ENCODE peak calls at places on chromosome 12, in nine cellular contexts. One of them, this sample, is unnamed. For H3K4me1, the result is how much of the 10 kb centered on the place peaks cover.

GRCh38 chr12:45731376-45731775 is 1.9 kb downstream of the ARID2 start:
- DNase-seq in ovary: no peak
- DNase-seq in GM23338: peak
- DNase-seq in psoas muscle: no peak
- DNase-seq in CD4-positive, alpha-beta memory T cell: no peak
- DNase-seq in A549: no peak
- DNase-seq in cardiac muscle cell: no peak
- DNase-seq in CD8-positive, alpha-beta memory T cell: no peak
- DNase-seq in left ventricle myocardium inferior: no peak
- DNase-seq in this sample: no peak

GRCh38 chr12:22048351-22049041 is 2.5 kb downstream of the CMAS start:
- DNase-seq in psoas muscle: no peak
- DNase-seq in GM23338: peak
- DNase-seq in CD8-positive, alpha-beta memory T cell: no peak
- DNase-seq in cardiac muscle cell: no peak
- DNase-seq in CD4-positive, alpha-beta memory T cell: no peak
- DNase-seq in left ventricle myocardium inferior: no peak
- DNase-seq in A549: no peak
- DNase-seq in ovary: no peak
- DNase-seq in this sample: no peak

GRCh38 chr12:29921307-29921706 is 137.6 kb upstream of the TMTC1 start:
- DNase-seq in psoas muscle: no peak
- DNase-seq in left ventricle myocardium inferior: no peak
- DNase-seq in ovary: no peak
- DNase-seq in cardiac muscle cell: peak
- DNase-seq in A549: no peak
- DNase-seq in CD8-positive, alpha-beta memory T cell: no peak
- DNase-seq in GM23338: no peak
- DNase-seq in CD4-positive, alpha-beta memory T cell: no peak
- DNase-seq in this sample: no peak

GRCh38 chr12:51819851-51820720 is 28.4 kb downstream of the FIGNL2 start:
- DNase-seq in cardiac muscle cell: no peak
- DNase-seq in left ventricle myocardium inferior: peak
- DNase-seq in ovary: no peak
- DNase-seq in A549: peak
- DNase-seq in CD8-positive, alpha-beta memory T cell: no peak
- DNase-seq in psoas muscle: peak
- DNase-seq in GM23338: peak
- DNase-seq in CD4-positive, alpha-beta memory T cell: no peak
- DNase-seq in this sample: no peak

GRCh38 chr12:88993655-88994054 is 358.6 kb downstream of the DUSP6 start:
- DNase-seq in ovary: no peak
- DNase-seq in psoas muscle: no peak
- DNase-seq in GM23338: peak
- DNase-seq in A549: peak
- DNase-seq in cardiac muscle cell: peak
- DNase-seq in CD4-positive, alpha-beta memory T cell: no peak
- DNase-seq in CD8-positive, alpha-beta memory T cell: no peak
- DNase-seq in left ventricle myocardium inferior: no peak
- DNase-seq in this sample: no peak

GRCh38 chr12:57087689-57088441 is 1.0 kb upstream of the NAB2 start:
- DNase-seq in psoas muscle: peak
- DNase-seq in CD4-positive, alpha-beta memory T cell: peak
- DNase-seq in GM23338: peak
- DNase-seq in ovary: peak
- DNase-seq in A549: peak
- DNase-seq in cardiac muscle cell: peak
- DNase-seq in left ventricle myocardium inferior: peak
- DNase-seq in CD8-positive, alpha-beta memory T cell: peak
- DNase-seq in this sample: peak

GRCh38 chr12:19435831-19436497 is 3.3 kb upstream of the AEBP2 start:
- DNase-seq in left ventricle myocardium inferior: no peak
- DNase-seq in A549: no peak
- DNase-seq in GM23338: no peak
- DNase-seq in CD8-positive, alpha-beta memory T cell: no peak
- DNase-seq in cardiac muscle cell: no peak
- DNase-seq in ovary: no peak
- DNase-seq in CD4-positive, alpha-beta memory T cell: no peak
- DNase-seq in psoas muscle: no peak
- DNase-seq in this sample: peak

GRCh38 chr12:87756111-87756510 is 273.1 kb downstream of the C12orf50 start:
- DNase-seq in ovary: no peak
- DNase-seq in CD4-positive, alpha-beta memory T cell: no peak
- DNase-seq in CD8-positive, alpha-beta memory T cell: no peak
- DNase-seq in A549: peak
- DNase-seq in left ventricle myocardium inferior: no peak
- DNase-seq in GM23338: no peak
- DNase-seq in cardiac muscle cell: peak
- DNase-seq in psoas muscle: no peak
- DNase-seq in this sample: no peak

GRCh38 chr12:130577348-130577747 is 138.8 kb downstream of the RIMBP2 start:
- DNase-seq in left ventricle myocardium inferior: no peak
- DNase-seq in CD4-positive, alpha-beta memory T cell: no peak
- DNase-seq in psoas muscle: no peak
- DNase-seq in CD8-positive, alpha-beta memory T cell: no peak
- DNase-seq in cardiac muscle cell: no peak
- DNase-seq in A549: no peak
- DNase-seq in ovary: no peak
- DNase-seq in GM23338: no peak
- DNase-seq in this sample: no peak

GRCh38 chr12:21129906-21130305 is 1.1 kb upstream of the SLCO1B1 start:
- DNase-seq in left ventricle myocardium inferior: no peak
- DNase-seq in GM23338: no peak
- DNase-seq in ovary: no peak
- DNase-seq in CD8-positive, alpha-beta memory T cell: no peak
- DNase-seq in CD4-positive, alpha-beta memory T cell: no peak
- DNase-seq in psoas muscle: no peak
- DNase-seq in cardiac muscle cell: no peak
- DNase-seq in A549: no peak
- DNase-seq in this sample: no peak

GRCh38 chr12:108299980-108300696 is 39.0 kb downstream of the CMKLR1 start:
- DNase-seq in ovary: no peak
- DNase-seq in GM23338: no peak
- DNase-seq in CD4-positive, alpha-beta memory T cell: no peak
- DNase-seq in A549: no peak
- DNase-seq in CD8-positive, alpha-beta memory T cell: no peak
- DNase-seq in psoas muscle: no peak
- DNase-seq in cardiac muscle cell: no peak
- DNase-seq in left ventricle myocardium inferior: no peak
- DNase-seq in this sample: no peak

DNA sequence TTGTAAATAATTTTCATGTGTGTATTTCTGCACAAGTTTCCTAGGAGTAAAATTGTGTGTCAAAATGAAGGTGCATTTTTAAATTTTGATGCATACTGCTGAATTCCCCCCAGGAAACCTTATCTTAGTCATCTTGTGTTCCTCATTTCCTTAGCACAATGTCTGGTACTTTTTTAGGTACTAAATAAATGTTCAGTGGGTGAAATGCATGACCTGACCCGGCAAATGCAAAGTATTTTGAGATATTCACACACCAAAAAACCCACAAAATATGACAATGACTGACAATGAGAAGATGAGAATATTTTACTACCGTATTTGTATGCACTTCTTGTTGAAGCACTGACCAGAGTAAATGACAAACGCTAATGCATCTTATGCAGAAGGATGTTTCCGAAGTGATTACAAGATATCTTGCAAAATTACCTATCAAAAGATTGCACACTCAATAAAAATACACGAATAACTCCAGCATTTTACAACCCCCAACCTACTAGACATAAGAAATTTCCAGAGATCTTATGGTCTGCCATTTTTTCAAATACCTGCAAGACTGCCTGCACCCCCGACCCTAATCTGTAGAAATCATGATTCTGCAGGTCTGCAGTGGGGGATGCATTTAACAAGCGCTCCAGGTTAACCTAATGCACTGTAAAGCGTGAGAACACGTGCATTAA is 895 bp upstream of the PRKAB1 start:
- DNase-seq in cardiac muscle cell: no peak
- DNase-seq in GM23338: no peak
- DNase-seq in CD4-positive, alpha-beta memory T cell: no peak
- DNase-seq in psoas muscle: no peak
- DNase-seq in ovary: no peak
- DNase-seq in CD8-positive, alpha-beta memory T cell: no peak
- DNase-seq in A549: no peak
- DNase-seq in left ventricle myocardium inferior: no peak
- DNase-seq in this sample: no peak
- H3K27ac ChIP-seq in cardiac muscle cell: no peak
- H3K27ac ChIP-seq in GM23338: peak
- H3K27ac ChIP-seq in CD4-positive, alpha-beta memory T cell: peak
- H3K27ac ChIP-seq in psoas muscle: peak
- H3K27ac ChIP-seq in ovary: no peak
- H3K27ac ChIP-seq in CD8-positive, alpha-beta memory T cell: peak
- H3K27ac ChIP-seq in A549: peak
- H3K27ac ChIP-seq in left ventricle myocardium inferior: peak
- H3K27ac ChIP-seq in this sample: no peak

GRCh38 chr12:24997496-24997895 is 48.6 kb upstream of the BCAT1 start:
- DNase-seq in CD4-positive, alpha-beta memory T cell: no peak
- DNase-seq in CD8-positive, alpha-beta memory T cell: no peak
- DNase-seq in ovary: no peak
- DNase-seq in cardiac muscle cell: no peak
- DNase-seq in GM23338: no peak
- DNase-seq in left ventricle myocardium inferior: no peak
- DNase-seq in A549: no peak
- DNase-seq in psoas muscle: no peak
- DNase-seq in this sample: no peak
- H3K4me1 ChIP-seq in CD4-positive, alpha-beta memory T cell: under half
- H3K4me1 ChIP-seq in CD8-positive, alpha-beta memory T cell: under half
- H3K4me1 ChIP-seq in ovary: under half
- H3K4me1 ChIP-seq in cardiac muscle cell: under half
- H3K4me1 ChIP-seq in GM23338: under half
- H3K4me1 ChIP-seq in left ventricle myocardium inferior: under half
- H3K4me1 ChIP-seq in A549: under half
- H3K4me1 ChIP-seq in psoas muscle: under half
- H3K4me1 ChIP-seq in this sample: under half

GRCh38 chr12:11877869-11878780 is 192.6 kb upstream of the BCL2L14 start:
- DNase-seq in A549: peak
- DNase-seq in CD4-positive, alpha-beta memory T cell: no peak
- DNase-seq in ovary: no peak
- DNase-seq in cardiac muscle cell: peak
- DNase-seq in psoas muscle: no peak
- DNase-seq in GM23338: peak
- DNase-seq in left ventricle myocardium inferior: no peak
- DNase-seq in CD8-positive, alpha-beta memory T cell: no peak
- DNase-seq in this sample: no peak
- H3K27ac ChIP-seq in A549: peak
- H3K27ac ChIP-seq in CD4-positive, alpha-beta memory T cell: no peak
- H3K27ac ChIP-seq in ovary: no peak
- H3K27ac ChIP-seq in cardiac muscle cell: no peak
- H3K27ac ChIP-seq in psoas muscle: no peak
- H3K27ac ChIP-seq in GM23338: peak
- H3K27ac ChIP-seq in left ventricle myocardium inferior: peak
- H3K27ac ChIP-seq in CD8-positive, alpha-beta memory T cell: no peak
- H3K27ac ChIP-seq in this sample: no peak

DNA sequence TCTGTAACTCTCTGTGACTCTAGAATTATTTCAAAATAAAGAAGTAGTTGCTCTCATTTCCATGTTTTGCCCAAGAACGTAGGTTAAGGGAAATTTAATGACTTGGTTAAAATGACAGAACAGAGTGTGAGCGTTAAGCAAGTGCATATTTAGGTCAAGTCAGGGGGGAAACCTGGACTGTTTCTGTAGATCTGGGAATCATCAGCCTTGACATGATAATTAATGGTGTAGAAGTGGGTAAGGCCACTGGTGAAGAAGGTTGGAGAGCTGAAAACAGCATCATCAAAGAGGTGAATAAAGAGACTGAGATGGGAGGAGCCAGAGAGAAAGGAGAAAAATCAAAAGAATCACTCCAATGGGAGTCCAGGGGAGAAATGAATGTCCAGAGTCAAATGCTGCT is 49.4 kb upstream of the STK38L start:
- DNase-seq in psoas muscle: no peak
- DNase-seq in GM23338: no peak
- DNase-seq in left ventricle myocardium inferior: no peak
- DNase-seq in cardiac muscle cell: no peak
- DNase-seq in ovary: no peak
- DNase-seq in A549: no peak
- DNase-seq in CD4-positive, alpha-beta memory T cell: no peak
- DNase-seq in CD8-positive, alpha-beta memory T cell: no peak
- DNase-seq in this sample: no peak
- H3K4me1 ChIP-seq in psoas muscle: under half
- H3K4me1 ChIP-seq in GM23338: under half
- H3K4me1 ChIP-seq in left ventricle myocardium inferior: under half
- H3K4me1 ChIP-seq in cardiac muscle cell: under half
- H3K4me1 ChIP-seq in ovary: under half
- H3K4me1 ChIP-seq in A549: under half
- H3K4me1 ChIP-seq in CD4-positive, alpha-beta memory T cell: under half
- H3K4me1 ChIP-seq in CD8-positive, alpha-beta memory T cell: under half
- H3K4me1 ChIP-seq in this sample: under half

GRCh38 chr12:121738340-121738858 is 25.8 kb downstream of the TMEM120B start:
- DNase-seq in psoas muscle: no peak
- DNase-seq in GM23338: no peak
- DNase-seq in left ventricle myocardium inferior: no peak
- DNase-seq in A549: no peak
- DNase-seq in ovary: no peak
- DNase-seq in CD4-positive, alpha-beta memory T cell: no peak
- DNase-seq in CD8-positive, alpha-beta memory T cell: no peak
- DNase-seq in cardiac muscle cell: no peak
- DNase-seq in this sample: no peak

GRCh38 chr12:121741743-121742142 is 29.2 kb downstream of the TMEM120B start:
- DNase-seq in cardiac muscle cell: no peak
- DNase-seq in psoas muscle: no peak
- DNase-seq in A549: no peak
- DNase-seq in ovary: no peak
- DNase-seq in CD8-positive, alpha-beta memory T cell: no peak
- DNase-seq in GM23338: no peak
- DNase-seq in left ventricle myocardium inferior: no peak
- DNase-seq in CD4-positive, alpha-beta memory T cell: no peak
- DNase-seq in this sample: no peak

GRCh38 chr12:121737421-121737820 is 24.9 kb downstream of the TMEM120B start:
- DNase-seq in CD8-positive, alpha-beta memory T cell: no peak
- DNase-seq in left ventricle myocardium inferior: no peak
- DNase-seq in CD4-positive, alpha-beta memory T cell: no peak
- DNase-seq in psoas muscle: no peak
- DNase-seq in ovary: no peak
- DNase-seq in GM23338: no peak
- DNase-seq in cardiac muscle cell: no peak
- DNase-seq in A549: no peak
- DNase-seq in this sample: no peak

DNA sequence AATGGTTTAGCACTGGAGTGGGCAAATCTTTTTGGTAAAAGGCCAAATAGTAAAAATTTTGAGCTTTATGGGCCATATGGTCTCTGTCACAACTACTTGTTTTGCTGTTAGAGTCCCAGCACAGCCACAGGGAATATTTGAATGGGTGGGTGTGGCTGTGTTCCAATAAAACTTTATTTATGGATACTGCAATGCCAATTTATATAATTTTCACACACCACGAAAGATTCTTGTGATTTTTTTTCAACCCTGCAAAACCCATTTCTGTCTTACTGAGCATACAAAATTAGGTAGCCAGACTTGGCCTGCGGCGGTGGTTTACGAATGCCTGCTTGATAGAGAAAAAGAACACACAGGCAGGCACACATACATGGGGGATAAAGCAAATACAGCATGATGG is 28.3 kb downstream of the TMEM120B start:
- DNase-seq in ovary: no peak
- DNase-seq in CD8-positive, alpha-beta memory T cell: no peak
- DNase-seq in CD4-positive, alpha-beta memory T cell: no peak
- DNase-seq in cardiac muscle cell: no peak
- DNase-seq in left ventricle myocardium inferior: no peak
- DNase-seq in GM23338: no peak
- DNase-seq in A549: no peak
- DNase-seq in psoas muscle: no peak
- DNase-seq in this sample: no peak
- H3K27ac ChIP-seq in ovary: no peak
- H3K27ac ChIP-seq in CD8-positive, alpha-beta memory T cell: no peak
- H3K27ac ChIP-seq in CD4-positive, alpha-beta memory T cell: no peak
- H3K27ac ChIP-seq in cardiac muscle cell: no peak
- H3K27ac ChIP-seq in left ventricle myocardium inferior: no peak
- H3K27ac ChIP-seq in GM23338: peak
- H3K27ac ChIP-seq in A549: peak
- H3K27ac ChIP-seq in psoas muscle: peak
- H3K27ac ChIP-seq in this sample: no peak

GRCh38 chr12:122861586-122861970 is 26.3 kb downstream of the HIP1R start:
- DNase-seq in psoas muscle: no peak
- DNase-seq in CD8-positive, alpha-beta memory T cell: no peak
- DNase-seq in CD4-positive, alpha-beta memory T cell: no peak
- DNase-seq in A549: no peak
- DNase-seq in left ventricle myocardium inferior: no peak
- DNase-seq in cardiac muscle cell: no peak
- DNase-seq in ovary: peak
- DNase-seq in GM23338: no peak
- DNase-seq in this sample: no peak
- H3K4me1 ChIP-seq in psoas muscle: under half
- H3K4me1 ChIP-seq in CD8-positive, alpha-beta memory T cell: under half
- H3K4me1 ChIP-seq in CD4-positive, alpha-beta memory T cell: under half
- H3K4me1 ChIP-seq in A549: under half
- H3K4me1 ChIP-seq in left ventricle myocardium inferior: half or more
- H3K4me1 ChIP-seq in cardiac muscle cell: under half
- H3K4me1 ChIP-seq in ovary: under half
- H3K4me1 ChIP-seq in GM23338: under half
- H3K4me1 ChIP-seq in this sample: under half

This sample was measured in right lobe of liver.